ENCODE peak calls at places on chromosomes 6 and 20, in eight cellular contexts. L, F, G, J, O, E, W and D are unnamed samples.

GRCh38 chr6:35601331-35602132 is 87.2 kb downstream of the FKBP5 start:
- DNase-seq in F (no peak), G (no peak), L (peak), J (peak), W (no peak), O (no peak), E (peak), D (peak)

GRCh38 chr6:31711233-31711632 is 3.9 kb upstream of the LY6G6D start:
- DNase-seq in F (no peak), E (no peak), L (no peak), W (no peak), O (no peak), G (no peak), J (no peak), D (no peak)

GRCh38 chr6:168103036-168103830 is 24.2 kb upstream of the FRMD1 start:
- DNase-seq in W (no peak), F (no peak), J (no peak), L (no peak), O (no peak), E (no peak), G (no peak), D (no peak)

GRCh38 chr6:90284745-90285481 is 11.7 kb downstream of the BACH2 start:
- DNase-seq in O (no peak), J (peak), W (no peak), F (peak), G (no peak), L (peak), E (peak), D (no peak)

GRCh38 chr6:70956451-70957283 is at the start of gene B3GAT2:
- DNase-seq in L (no peak), J (no peak), E (peak), W (peak), F (peak), O (peak), G (no peak), D (no peak)

GRCh38 chr6:71139249-71139648 is 149.4 kb upstream of the OGFRL1 start:
- DNase-seq in E (peak), L (peak), G (no peak), F (no peak), O (no peak), J (peak), W (no peak), D (no peak)

GRCh38 chr6:119856136-119856535 is 506.6 kb upstream of the MAN1A1 start:
- DNase-seq in E (peak), G (no peak), L (peak), O (no peak), W (no peak), F (peak), J (no peak), D (no peak)

GRCh38 chr20:47971321-47971781 is 186.1 kb upstream of the SULF2 start:
- DNase-seq in F (no peak), L (no peak), W (no peak), J (no peak), G (no peak), E (no peak), O (no peak), D (no peak)

GRCh38 chr6:157761331-157761921 is 61.6 kb upstream of the SNX9 start:
- DNase-seq in O (no peak), G (no peak), E (peak), W (no peak), F (peak), L (peak), J (peak), D (no peak)

GRCh38 chr6:12962995-12963394 is 246.4 kb downstream of the PHACTR1 start:
- DNase-seq in L (no peak), O (no peak), E (peak), F (no peak), J (peak), W (no peak), G (no peak), D (no peak)

GRCh38 chr6:104629826-104630225 is 229.9 kb downstream of the HACE1 start:
- DNase-seq in G (no peak), F (no peak), E (no peak), L (no peak), W (no peak), O (no peak), J (no peak), D (no peak)

GRCh38 chr20:400451-401275 is 7.4 kb upstream of the RBCK1 start:
- DNase-seq in G (no peak), F (no peak), E (no peak), O (no peak), W (no peak), L (no peak), J (no peak), D (no peak)